ENCODE peak calls at places on chromosomes 7 and 10, in six cellular contexts. V, N, Q, Z, H and B are unnamed samples.

GRCh38 chr7:70000747-70001348 is 402.6 kb downstream of the AUTS2 start:
- DNase-seq in V (no peak), N (no peak), Q (no peak), Z (no peak), H (no peak), B (no peak)

GRCh38 chr10:24723386-24723787 is 300 bp downstream of the ARHGAP21 start:
- DNase-seq in V (peak), N (no peak), Q (no peak), Z (no peak), H (peak), B (no peak)

GRCh38 chr10:79237801-79238520 is 109.3 kb upstream of the PPIF start:
- DNase-seq in V (no peak), N (no peak), Q (no peak), Z (peak), H (no peak), B (no peak)

GRCh38 chr10:52659085-52659484 is 113.5 kb downstream of the MBL2 start:
- DNase-seq in V (no peak), N (no peak), Q (no peak), Z (no peak), H (no peak), B (no peak)

GRCh38 chr10:101579516-101579870 is 8.6 kb downstream of the POLL start:
- DNase-seq in V (no peak), N (no peak), Q (no peak), Z (no peak), H (no peak), B (no peak)

GRCh38 chr7:73824986-73825385 is 5.8 kb upstream of the CLDN4 start:
- DNase-seq in V (no peak), N (no peak), Q (no peak), Z (no peak), H (no peak), B (no peak)

GRCh38 chr10:114347191-114347739 is 57.0 kb downstream of the AFAP1L2 start:
- DNase-seq in V (no peak), N (no peak), Q (no peak), Z (no peak), H (no peak), B (no peak)

GRCh38 chr7:43647772-43648643 is 65.1 kb downstream of the STK17A start:
- DNase-seq in V (peak), N (peak), Q (peak), Z (peak), H (peak), B (peak)

GRCh38 chr10:30063098-30063497 is 3.7 kb upstream of the JCAD start:
- DNase-seq in V (no peak), N (no peak), Q (no peak), Z (peak), H (no peak), B (no peak)

GRCh38 chr10:110353244-110354119 is 48.8 kb upstream of the SMNDC1 start:
- DNase-seq in V (peak), N (peak), Q (peak), Z (peak), H (no peak), B (peak)

GRCh38 chr10:97644961-97645360 is 4.5 kb downstream of the PI4K2A start:
- DNase-seq in V (no peak), N (no peak), Q (no peak), Z (no peak), H (no peak), B (no peak)